ENCODE peak calls at places on chromosomes 11 and 22, in six cellular contexts. One of them, this sample, is unnamed.

GRCh38 chr11:20042717-20043392 is 117.4 kb downstream of the DBX1 start:
- DNase-seq in GM20000: no peak
- DNase-seq in HAP-1: no peak
- DNase-seq in Daoy: no peak
- DNase-seq in type B pancreatic cell: no peak
- DNase-seq in stimulated activated CD4-positive, alpha-beta T cell treated with anti-CD3 and anti-CD28 coated beads, Interleukin-15, amount 100 ng/mL, for 1 hour: no peak
- DNase-seq in this sample: no peak

GRCh38 chr22:39448205-39449054 is 8.4 kb upstream of the MGAT3 start:
- DNase-seq in GM20000: no peak
- DNase-seq in HAP-1: no peak
- DNase-seq in Daoy: no peak
- DNase-seq in type B pancreatic cell: no peak
- DNase-seq in stimulated activated CD4-positive, alpha-beta T cell treated with anti-CD3 and anti-CD28 coated beads, Interleukin-15, amount 100 ng/mL, for 1 hour: no peak
- DNase-seq in this sample: no peak

GRCh38 chr11:18225906-18226305 is 10.7 kb downstream of the SAA4 start:
- DNase-seq in GM20000: no peak
- DNase-seq in HAP-1: no peak
- DNase-seq in Daoy: no peak
- DNase-seq in type B pancreatic cell: no peak
- DNase-seq in stimulated activated CD4-positive, alpha-beta T cell treated with anti-CD3 and anti-CD28 coated beads, Interleukin-15, amount 100 ng/mL, for 1 hour: no peak
- DNase-seq in this sample: no peak

GRCh38 chr11:122267602-122268001 is 151.6 kb upstream of the BLID start:
- DNase-seq in GM20000: no peak
- DNase-seq in HAP-1: no peak
- DNase-seq in Daoy: peak; percentile 66
- DNase-seq in type B pancreatic cell: no peak
- DNase-seq in stimulated activated CD4-positive, alpha-beta T cell treated with anti-CD3 and anti-CD28 coated beads, Interleukin-15, amount 100 ng/mL, for 1 hour: no peak
- DNase-seq in this sample: no peak

GRCh38 chr11:119438599-119438998 is 15.6 kb upstream of the THY1 start:
- DNase-seq in GM20000: no peak
- DNase-seq in HAP-1: no peak
- DNase-seq in Daoy: no peak
- DNase-seq in type B pancreatic cell: no peak
- DNase-seq in stimulated activated CD4-positive, alpha-beta T cell treated with anti-CD3 and anti-CD28 coated beads, Interleukin-15, amount 100 ng/mL, for 1 hour: no peak
- DNase-seq in this sample: no peak

GRCh38 chr11:130313383-130314183 is 1.1 kb downstream of the ZBTB44 start:
- DNase-seq in GM20000: no peak
- DNase-seq in HAP-1: no peak
- DNase-seq in Daoy: no peak
- DNase-seq in type B pancreatic cell: no peak
- DNase-seq in stimulated activated CD4-positive, alpha-beta T cell treated with anti-CD3 and anti-CD28 coated beads, Interleukin-15, amount 100 ng/mL, for 1 hour: no peak
- DNase-seq in this sample: no peak

GRCh38 chr11:123033895-123034294 is 28.0 kb downstream of the HSPA8 start:
- DNase-seq in GM20000: no peak
- DNase-seq in HAP-1: peak; percentile 39
- DNase-seq in Daoy: peak; percentile 54
- DNase-seq in type B pancreatic cell: no peak
- DNase-seq in stimulated activated CD4-positive, alpha-beta T cell treated with anti-CD3 and anti-CD28 coated beads, Interleukin-15, amount 100 ng/mL, for 1 hour: no peak
- DNase-seq in this sample: no peak

GRCh38 chr22:50067244-50067643 is 9.1 kb upstream of the TTLL8 start:
- DNase-seq in GM20000: no peak
- DNase-seq in HAP-1: no peak
- DNase-seq in Daoy: no peak
- DNase-seq in type B pancreatic cell: no peak
- DNase-seq in stimulated activated CD4-positive, alpha-beta T cell treated with anti-CD3 and anti-CD28 coated beads, Interleukin-15, amount 100 ng/mL, for 1 hour: no peak
- DNase-seq in this sample: no peak

GRCh38 chr11:113651018-113651417 is 55.1 kb downstream of the TMPRSS5 start:
- DNase-seq in GM20000: no peak
- DNase-seq in HAP-1: no peak
- DNase-seq in Daoy: no peak
- DNase-seq in type B pancreatic cell: no peak
- DNase-seq in stimulated activated CD4-positive, alpha-beta T cell treated with anti-CD3 and anti-CD28 coated beads, Interleukin-15, amount 100 ng/mL, for 1 hour: no peak
- DNase-seq in this sample: no peak

GRCh38 chr11:58900479-58901420 is 38.5 kb upstream of the GLYATL1 start:
- DNase-seq in GM20000: peak; percentile 59
- DNase-seq in HAP-1: peak; percentile 89
- DNase-seq in Daoy: peak; percentile 84
- DNase-seq in type B pancreatic cell: no peak
- DNase-seq in stimulated activated CD4-positive, alpha-beta T cell treated with anti-CD3 and anti-CD28 coated beads, Interleukin-15, amount 100 ng/mL, for 1 hour: peak; percentile 9
- DNase-seq in this sample: peak; percentile 54

GRCh38 chr11:30917859-30918478 is 331.8 kb upstream of the MPPED2 start:
- DNase-seq in GM20000: peak; percentile 20
- DNase-seq in HAP-1: peak; percentile 42
- DNase-seq in Daoy: peak; percentile 17
- DNase-seq in type B pancreatic cell: no peak
- DNase-seq in stimulated activated CD4-positive, alpha-beta T cell treated with anti-CD3 and anti-CD28 coated beads, Interleukin-15, amount 100 ng/mL, for 1 hour: no peak
- DNase-seq in this sample: peak; percentile 22

GRCh38 chr11:119673389-119674336 is 55.3 kb downstream of the NECTIN1 start:
- DNase-seq in GM20000: peak; percentile 86
- DNase-seq in HAP-1: no peak
- DNase-seq in Daoy: no peak
- DNase-seq in type B pancreatic cell: no peak
- DNase-seq in stimulated activated CD4-positive, alpha-beta T cell treated with anti-CD3 and anti-CD28 coated beads, Interleukin-15, amount 100 ng/mL, for 1 hour: peak; percentile 9
- DNase-seq in this sample: peak; percentile 87

GRCh38 chr22:30421695-30422480 is 3.7 kb upstream of the MTFP1 start:
- DNase-seq in GM20000: no peak
- DNase-seq in HAP-1: no peak
- DNase-seq in Daoy: peak; percentile 48
- DNase-seq in type B pancreatic cell: no peak
- DNase-seq in stimulated activated CD4-positive, alpha-beta T cell treated with anti-CD3 and anti-CD28 coated beads, Interleukin-15, amount 100 ng/mL, for 1 hour: no peak
- DNase-seq in this sample: no peak

This sample was measured in GM10248.